ENCODE peak calls at places on chromosome 1, in five cellular contexts. G, B, M, S and L are unnamed samples.

GRCh38 chr1:225928186-225929175 is 4.4 kb upstream of the PYCR2 start:
- DNase-seq in G (no peak), B (no peak), M (no peak), S (peak; percentile 40), L (no peak)

GRCh38 chr1:212782422-212783154 is 9.0 kb downstream of the NSL1 start:
- DNase-seq in G (peak; percentile 57), B (peak; percentile 46), M (no peak), S (no peak), L (no peak)

GRCh38 chr1:193311226-193311948 is 125.0 kb upstream of the B3GALT2 start:
- DNase-seq in G (no peak), B (no peak), M (no peak), S (no peak), L (no peak)

GRCh38 chr1:40848530-40849189 is 13.5 kb downstream of the CITED4 start:
- DNase-seq in G (peak; percentile 89), B (peak; percentile 82), M (peak; percentile 49), S (no peak), L (no peak)

GRCh38 chr1:222618001-222618879 is at the start of gene MIA3:
- DNase-seq in G (peak; percentile 70), B (peak; percentile 29), M (peak; percentile 66), S (peak; percentile 66), L (peak; percentile 80)

GRCh38 chr1:221858758-221859157 is 116.9 kb upstream of the DUSP10 start:
- DNase-seq in G (peak; percentile 97), B (peak; percentile 94), M (no peak), S (no peak), L (no peak)

GRCh38 chr1:44281987-44282703 is 68.9 kb downstream of the DMAP1 start:
- DNase-seq in G (no peak), B (no peak), M (no peak), S (no peak), L (no peak)

GRCh38 chr1:63892632-63893395 is 119.0 kb downstream of the ROR1 start:
- DNase-seq in G (peak; percentile 59), B (peak; percentile 55), M (no peak), S (no peak), L (no peak)

GRCh38 chr1:25861316-25862286 is 2.3 kb upstream of the AUNIP start:
- DNase-seq in G (no peak), B (no peak), M (no peak), S (no peak), L (no peak)

GRCh38 chr1:24694380-24694843 is 50.8 kb upstream of the CLIC4 start:
- DNase-seq in G (no peak), B (no peak), M (no peak), S (no peak), L (no peak)

GRCh38 chr1:21689531-21690165 is 20.5 kb upstream of the RAP1GAP start:
- DNase-seq in G (peak; percentile 81), B (no peak), M (no peak), S (no peak), L (no peak)

GRCh38 chr1:119483441-119484200 is 23.4 kb upstream of the HSD3B1 start:
- DNase-seq in G (no peak), B (no peak), M (no peak), S (no peak), L (no peak)

GRCh38 chr1:62688687-62689085 is 500 bp upstream of the DOCK7 start:
- DNase-seq in G (peak; percentile 28), B (peak; percentile 19), M (no peak), S (no peak), L (no peak)

GRCh38 chr1:167482184-167482583 is 36.1 kb downstream of the CD247 start:
- DNase-seq in G (no peak), B (no peak), M (no peak), S (peak; percentile 64), L (no peak)

GRCh38 chr1:156489166-156489934 is 11.2 kb downstream of the MEF2D start:
- DNase-seq in G (no peak), B (no peak), M (no peak), S (peak; percentile 75), L (no peak)

DNA sequence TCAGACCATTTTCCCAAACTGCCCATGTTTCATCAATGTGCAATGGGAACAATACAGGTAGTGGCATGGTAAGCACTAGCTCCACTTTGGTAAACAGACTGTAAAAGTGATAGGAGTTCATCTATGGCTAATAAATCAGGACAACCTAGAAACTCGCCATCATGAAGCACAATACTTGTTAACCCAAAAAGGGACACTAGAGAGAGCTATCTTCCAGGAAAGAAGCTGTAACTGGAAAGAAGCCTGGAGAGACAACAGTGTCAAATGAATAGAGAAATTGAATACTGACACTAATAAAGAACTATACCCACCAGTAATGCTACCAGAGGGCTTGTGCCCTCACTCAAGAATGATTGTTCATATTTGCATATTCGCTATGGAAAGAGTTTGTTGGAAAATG is 164.7 kb upstream of the RGS18 start:
- DNase-seq in G (peak; percentile 36), B (peak; percentile 54), M (no peak), S (no peak), L (no peak)
- TF ChIP-seq CTCF in G (peak; percentile 50), B (peak; percentile 51), M (no peak), S (no peak), L (peak; percentile 29)

GRCh38 chr1:81809808-81810207 is 9.1 kb downstream of the ADGRL2 start:
- DNase-seq in G (no peak), B (no peak), M (no peak), S (no peak), L (no peak)

GRCh38 chr1:81806432-81806770 is 5.7 kb downstream of the ADGRL2 start:
- DNase-seq in G (no peak), B (no peak), M (no peak), S (no peak), L (no peak)

GRCh38 chr1:81811757-81812371 is 11.1 kb downstream of the ADGRL2 start:
- DNase-seq in G (peak; percentile 43), B (peak; percentile 26), M (no peak), S (no peak), L (no peak)

GRCh38 chr1:81805537-81806431 is 5.0 kb downstream of the ADGRL2 start:
- DNase-seq in G (no peak), B (no peak), M (no peak), S (no peak), L (no peak)

GRCh38 chr1:81808760-81809159 is 8.0 kb downstream of the ADGRL2 start:
- DNase-seq in G (peak; percentile 33), B (no peak), M (no peak), S (no peak), L (no peak)
- TF ChIP-seq CTCF in G (peak; percentile 54), B (peak; percentile 18), M (no peak), S (no peak), L (no peak)

GRCh38 chr1:219304227-219305226 is 130.8 kb downstream of the LYPLAL1 start:
- DNase-seq in G (peak; percentile 99), B (peak; percentile 44), M (no peak), S (no peak), L (no peak)
- TF ChIP-seq CTCF in G (peak; percentile 89), B (peak; percentile 28), M (no peak), S (no peak), L (no peak)

GRCh38 chr1:181175356-181175755 is 86.9 kb downstream of the IER5 start:
- DNase-seq in G (no peak), B (no peak), M (no peak), S (no peak), L (no peak)

GRCh38 chr1:181170194-181170593 is 81.7 kb downstream of the IER5 start:
- DNase-seq in G (no peak), B (no peak), M (no peak), S (no peak), L (no peak)

GRCh38 chr1:181173761-181174371 is 85.4 kb downstream of the IER5 start:
- DNase-seq in G (no peak), B (no peak), M (no peak), S (no peak), L (no peak)

GRCh38 chr1:181174860-181175259 is 86.4 kb downstream of the IER5 start:
- DNase-seq in G (no peak), B (no peak), M (no peak), S (no peak), L (no peak)

DNA sequence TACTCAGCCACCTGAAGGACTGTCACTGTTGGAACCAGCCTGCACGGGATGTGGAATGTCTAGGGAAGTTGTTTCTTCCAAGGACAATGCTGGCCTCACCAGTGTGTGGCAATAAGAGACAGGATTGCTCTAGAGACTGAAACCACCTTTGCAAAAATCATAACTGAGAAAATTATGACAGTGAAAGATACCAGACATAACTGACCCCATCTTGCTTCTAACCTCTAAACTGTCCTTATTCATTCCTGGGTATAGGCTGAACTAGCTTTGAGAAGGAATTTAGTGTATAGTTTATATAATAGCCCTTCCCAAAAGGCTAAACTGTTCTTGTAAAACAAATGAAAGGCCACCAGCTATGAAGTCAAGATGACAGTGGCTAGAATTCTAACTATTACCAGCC is 83.6 kb downstream of the IER5 start:
- DNase-seq in G (no peak), B (no peak), M (no peak), S (no peak), L (no peak)
- TF ChIP-seq CTCF in G (no peak), B (no peak), M (no peak), S (no peak), L (no peak)

GRCh38 chr1:204383163-204383904 is 23.6 kb upstream of the PLEKHA6 start:
- DNase-seq in G (no peak), B (no peak), M (no peak), S (no peak), L (no peak)
- TF ChIP-seq CTCF in G (no peak), B (no peak), M (no peak), S (no peak), L (no peak)

DNA sequence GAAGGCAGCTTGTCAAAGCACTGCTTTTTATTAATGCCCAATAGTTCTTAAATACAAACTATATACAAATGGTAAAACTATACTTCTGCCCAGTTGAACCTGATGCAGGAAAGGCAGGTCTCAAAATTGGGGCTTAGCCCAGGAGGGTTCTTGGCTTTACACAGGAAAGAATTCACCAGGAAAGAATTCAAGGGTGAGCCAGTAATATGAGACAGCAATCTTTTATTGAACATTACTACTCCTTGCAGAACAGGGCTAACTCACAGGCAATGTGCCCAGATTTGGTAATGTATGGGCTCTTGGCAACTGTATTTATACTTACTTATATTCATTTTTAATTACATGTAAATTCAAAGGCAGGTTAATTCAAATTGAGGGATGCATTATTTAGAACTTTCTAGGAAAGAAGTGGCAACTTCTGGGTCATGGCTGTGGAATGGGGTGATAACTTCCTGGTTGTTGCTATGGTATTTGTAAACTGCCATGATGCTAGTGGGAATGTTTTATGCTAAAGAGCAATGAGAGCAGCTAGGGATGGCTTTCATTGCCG is 107.4 kb downstream of the CHRM3 start:
- DNase-seq in G (peak; percentile 86), B (no peak), M (no peak), S (no peak), L (no peak)
- TF ChIP-seq CTCF in G (no peak), B (no peak), M (no peak), S (no peak), L (no peak)

DNA sequence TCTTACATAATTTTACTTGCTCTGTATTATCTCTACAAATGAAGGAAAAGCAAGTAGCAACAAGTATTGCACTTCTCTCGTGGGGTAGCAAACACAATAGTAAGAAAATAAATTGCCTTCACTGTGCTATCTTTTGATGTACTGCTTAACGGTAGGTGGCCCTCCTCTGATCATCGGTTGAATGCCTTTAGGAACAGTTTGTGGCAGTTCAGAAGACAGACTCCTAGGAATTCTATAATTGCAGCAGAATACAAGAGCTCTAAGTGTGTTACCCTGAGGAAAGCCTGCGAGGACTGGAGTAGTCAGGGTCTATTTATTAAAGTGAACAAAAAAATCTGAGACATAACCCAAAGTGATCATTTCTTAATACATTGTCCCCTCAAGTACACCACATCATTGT is 1135.9 kb downstream of the KCNT2 start:
- DNase-seq in G (no peak), B (peak; percentile 1), M (no peak), S (no peak), L (no peak)
- TF ChIP-seq CTCF in G (no peak), B (no peak), M (no peak), S (no peak), L (no peak)